ENCODE peak calls at places on chromosomes 16 and 17, in four cellular contexts. One of them, this sample, is unnamed.

GRCh38 chr17:39225974-39226683 is 384 bp upstream of the STAC2 start:
- DNase-seq in breast epithelium: peak
- DNase-seq in H54: no peak
- DNase-seq in heart left ventricle: peak
- DNase-seq in this sample: no peak

GRCh38 chr16:1923299-1924034 is 5.3 kb upstream of the HS3ST6 start:
- DNase-seq in breast epithelium: no peak
- DNase-seq in H54: no peak
- DNase-seq in heart left ventricle: no peak
- DNase-seq in this sample: no peak

GRCh38 chr16:3812469-3813172 is 67.9 kb downstream of the CREBBP start:
- DNase-seq in breast epithelium: no peak
- DNase-seq in H54: no peak
- DNase-seq in heart left ventricle: no peak
- DNase-seq in this sample: no peak

GRCh38 chr17:66733759-66734158 is 101.2 kb upstream of the CACNG5 start:
- DNase-seq in breast epithelium: no peak
- DNase-seq in H54: no peak
- DNase-seq in heart left ventricle: no peak
- DNase-seq in this sample: no peak

GRCh38 chr17:63425478-63425877 is 20.6 kb downstream of the CYB561 start:
- DNase-seq in breast epithelium: peak
- DNase-seq in H54: peak
- DNase-seq in heart left ventricle: peak
- DNase-seq in this sample: peak

GRCh38 chr16:23855010-23855409 is 19.2 kb downstream of the PRKCB start:
- DNase-seq in breast epithelium: no peak
- DNase-seq in H54: no peak
- DNase-seq in heart left ventricle: no peak
- DNase-seq in this sample: no peak

GRCh38 chr16:46996391-46996790 is 22.9 kb upstream of the DNAJA2 start:
- DNase-seq in breast epithelium: no peak
- DNase-seq in H54: no peak
- DNase-seq in heart left ventricle: no peak
- DNase-seq in this sample: no peak

GRCh38 chr16:2816751-2817495 is at the start of gene PRSS21:
- DNase-seq in breast epithelium: no peak
- DNase-seq in H54: no peak
- DNase-seq in heart left ventricle: no peak
- DNase-seq in this sample: peak

GRCh38 chr16:84391151-84391873 is 23.0 kb downstream of the ATP2C2 start:
- DNase-seq in breast epithelium: peak
- DNase-seq in H54: no peak
- DNase-seq in heart left ventricle: no peak
- DNase-seq in this sample: no peak

GRCh38 chr17:83050651-83051422 is 28.6 kb upstream of the METRNL start:
- DNase-seq in breast epithelium: no peak
- DNase-seq in H54: no peak
- DNase-seq in heart left ventricle: no peak
- DNase-seq in this sample: no peak

GRCh38 chr17:36182176-36183000 is 6.0 kb upstream of the TBC1D3B start:
- DNase-seq in breast epithelium: no peak
- DNase-seq in H54: no peak
- DNase-seq in heart left ventricle: peak
- DNase-seq in this sample: no peak

GRCh38 chr17:72719582-72720493 is 372.6 kb downstream of the SLC39A11 start:
- DNase-seq in breast epithelium: no peak
- DNase-seq in H54: peak
- DNase-seq in heart left ventricle: no peak
- DNase-seq in this sample: no peak

GRCh38 chr17:68298601-68299000 is 7.3 kb downstream of the ARSG start:
- DNase-seq in breast epithelium: no peak
- DNase-seq in H54: no peak
- DNase-seq in heart left ventricle: no peak
- DNase-seq in this sample: no peak

GRCh38 chr16:52574105-52574437 is 27.1 kb upstream of the TOX3 start:
- DNase-seq in breast epithelium: no peak
- DNase-seq in H54: no peak
- DNase-seq in heart left ventricle: no peak
- DNase-seq in this sample: no peak

GRCh38 chr17:42311240-42312034 is 23.1 kb downstream of the STAT5A start:
- DNase-seq in breast epithelium: peak
- DNase-seq in H54: no peak
- DNase-seq in heart left ventricle: peak
- DNase-seq in this sample: no peak

GRCh38 chr17:67718325-67718941 is 697 bp downstream of the NOL11 start:
- DNase-seq in breast epithelium: no peak
- DNase-seq in H54: peak
- DNase-seq in heart left ventricle: no peak
- DNase-seq in this sample: peak

GRCh38 chr17:17834974-17835373 is 1.8 kb downstream of the SREBF1 start:
- DNase-seq in breast epithelium: no peak
- DNase-seq in H54: no peak
- DNase-seq in heart left ventricle: no peak
- DNase-seq in this sample: no peak

GRCh38 chr17:34474706-34475105 is 104.7 kb upstream of the TMEM132E start:
- DNase-seq in breast epithelium: no peak
- DNase-seq in H54: no peak
- DNase-seq in heart left ventricle: no peak
- DNase-seq in this sample: no peak

GRCh38 chr17:16419074-16419928 is 3.9 kb downstream of the TRPV2 start:
- DNase-seq in breast epithelium: no peak
- DNase-seq in H54: peak
- DNase-seq in heart left ventricle: no peak
- DNase-seq in this sample: no peak

GRCh38 chr16:87392823-87393679 is 915 bp downstream of the MAP1LC3B start:
- DNase-seq in breast epithelium: peak
- DNase-seq in H54: no peak
- DNase-seq in heart left ventricle: peak
- DNase-seq in this sample: no peak

GRCh38 chr16:29702307-29702706 is 23.3 kb downstream of the QPRT start:
- DNase-seq in breast epithelium: no peak
- DNase-seq in H54: no peak
- DNase-seq in heart left ventricle: no peak
- DNase-seq in this sample: no peak

GRCh38 chr17:36504156-36504545 is 17.7 kb downstream of the ZNHIT3 start:
- DNase-seq in breast epithelium: no peak
- DNase-seq in H54: no peak
- DNase-seq in heart left ventricle: no peak
- DNase-seq in this sample: no peak

GRCh38 chr17:82497483-82498405 is 21.8 kb upstream of the FOXK2 start:
- DNase-seq in breast epithelium: no peak
- DNase-seq in H54: no peak
- DNase-seq in heart left ventricle: no peak
- DNase-seq in this sample: no peak

GRCh38 chr17:27817731-27818130 is 17.4 kb upstream of the NOS2 start:
- DNase-seq in breast epithelium: no peak
- DNase-seq in H54: no peak
- DNase-seq in heart left ventricle: no peak
- DNase-seq in this sample: no peak

GRCh38 chr16:81585785-81586184 is 141.2 kb downstream of the CMIP start:
- DNase-seq in breast epithelium: no peak
- DNase-seq in H54: no peak
- DNase-seq in heart left ventricle: no peak
- DNase-seq in this sample: no peak

GRCh38 chr16:14285542-14286380 is 214.6 kb downstream of the MRTFB start:
- DNase-seq in breast epithelium: peak
- DNase-seq in H54: peak
- DNase-seq in heart left ventricle: peak
- DNase-seq in this sample: peak

GRCh38 chr17:37292429-37293139 is 83.2 kb upstream of the C17orf78 start:
- DNase-seq in breast epithelium: no peak
- DNase-seq in H54: no peak
- DNase-seq in heart left ventricle: no peak
- DNase-seq in this sample: no peak

GRCh38 chr16:58036943-58037342 is 11.4 kb downstream of the MMP15 start:
- DNase-seq in breast epithelium: no peak
- DNase-seq in H54: no peak
- DNase-seq in heart left ventricle: no peak
- DNase-seq in this sample: no peak

GRCh38 chr17:17364338-17364667 is 61.1 kb downstream of the NT5M start:
- DNase-seq in breast epithelium: no peak
- DNase-seq in H54: no peak
- DNase-seq in heart left ventricle: no peak
- DNase-seq in this sample: no peak

GRCh38 chr16:11675561-11676511 is 7.6 kb downstream of the SNN start:
- DNase-seq in breast epithelium: peak
- DNase-seq in H54: no peak
- DNase-seq in heart left ventricle: no peak
- DNase-seq in this sample: no peak

GRCh38 chr17:82204831-82205719 is 7.6 kb downstream of the CCDC57 start:
- DNase-seq in breast epithelium: no peak
- DNase-seq in H54: peak
- DNase-seq in heart left ventricle: no peak
- DNase-seq in this sample: no peak

GRCh38 chr17:36525113-36525512 is 9.6 kb downstream of the MYO19 start:
- DNase-seq in breast epithelium: no peak
- DNase-seq in H54: no peak
- DNase-seq in heart left ventricle: no peak
- DNase-seq in this sample: no peak

GRCh38 chr17:33225994-33226393 is 67.1 kb downstream of the ASIC2 start:
- DNase-seq in breast epithelium: no peak
- DNase-seq in H54: no peak
- DNase-seq in heart left ventricle: no peak
- DNase-seq in this sample: no peak

GRCh38 chr17:8629371-8630226 is 926 bp downstream of the MYH10 start:
- DNase-seq in breast epithelium: no peak
- DNase-seq in H54: no peak
- DNase-seq in heart left ventricle: peak
- DNase-seq in this sample: peak

GRCh38 chr17:8630227-8630801 is at the start of gene MYH10:
- DNase-seq in breast epithelium: no peak
- DNase-seq in H54: no peak
- DNase-seq in heart left ventricle: no peak
- DNase-seq in this sample: no peak

GRCh38 chr17:8632087-8632486 is 1.6 kb upstream of the MYH10 start:
- DNase-seq in breast epithelium: no peak
- DNase-seq in H54: no peak
- DNase-seq in heart left ventricle: no peak
- DNase-seq in this sample: no peak

GRCh38 chr17:8631554-8631877 is 991 bp upstream of the MYH10 start:
- DNase-seq in breast epithelium: no peak
- DNase-seq in H54: no peak
- DNase-seq in heart left ventricle: no peak
- DNase-seq in this sample: no peak

DNA sequence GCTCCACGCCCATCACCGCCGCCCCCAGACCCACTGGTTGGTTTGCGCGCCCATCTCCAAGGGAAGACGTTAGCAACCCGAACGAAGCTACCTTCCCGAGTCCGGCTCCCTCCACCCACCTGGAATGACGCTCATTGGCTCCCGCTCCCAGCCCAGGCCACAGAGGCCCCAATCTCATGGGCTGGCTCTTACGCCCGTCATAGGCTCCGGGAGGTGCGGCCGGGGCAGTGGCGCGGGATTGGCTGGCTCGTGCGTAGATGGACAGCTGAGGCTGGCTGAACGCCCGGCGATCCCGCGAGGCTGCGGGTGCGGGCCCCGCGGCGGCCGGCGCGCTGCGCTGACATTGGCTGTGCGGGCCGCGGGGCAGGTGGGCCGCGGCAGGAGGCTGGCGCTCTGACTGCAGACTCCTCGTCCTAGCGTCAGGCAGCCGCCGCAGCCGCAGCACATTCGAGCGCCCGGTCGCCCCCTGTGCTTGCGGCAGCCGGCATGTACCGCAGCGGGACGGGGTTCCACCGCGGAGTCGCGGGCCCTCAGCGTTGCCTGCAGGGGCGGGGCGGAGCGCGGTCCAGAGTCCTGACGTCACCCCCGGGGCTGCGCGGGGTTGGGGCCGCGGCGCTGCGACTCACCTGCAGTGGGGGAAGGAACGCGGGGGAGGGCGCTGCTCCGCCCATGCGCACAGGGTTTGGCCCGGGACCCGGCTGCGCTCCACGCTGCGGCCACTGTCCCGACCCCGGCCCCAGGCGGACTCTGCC is 453 bp upstream of the MYH10 start:
- DNase-seq in breast epithelium: peak
- DNase-seq in H54: peak
- DNase-seq in heart left ventricle: peak
- DNase-seq in this sample: peak
- TF ChIP-seq POLR2A in breast epithelium: no peak
- TF ChIP-seq POLR2A in H54: no peak
- TF ChIP-seq POLR2A in heart left ventricle: peak
- TF ChIP-seq POLR2A in this sample: no peak

DNA sequence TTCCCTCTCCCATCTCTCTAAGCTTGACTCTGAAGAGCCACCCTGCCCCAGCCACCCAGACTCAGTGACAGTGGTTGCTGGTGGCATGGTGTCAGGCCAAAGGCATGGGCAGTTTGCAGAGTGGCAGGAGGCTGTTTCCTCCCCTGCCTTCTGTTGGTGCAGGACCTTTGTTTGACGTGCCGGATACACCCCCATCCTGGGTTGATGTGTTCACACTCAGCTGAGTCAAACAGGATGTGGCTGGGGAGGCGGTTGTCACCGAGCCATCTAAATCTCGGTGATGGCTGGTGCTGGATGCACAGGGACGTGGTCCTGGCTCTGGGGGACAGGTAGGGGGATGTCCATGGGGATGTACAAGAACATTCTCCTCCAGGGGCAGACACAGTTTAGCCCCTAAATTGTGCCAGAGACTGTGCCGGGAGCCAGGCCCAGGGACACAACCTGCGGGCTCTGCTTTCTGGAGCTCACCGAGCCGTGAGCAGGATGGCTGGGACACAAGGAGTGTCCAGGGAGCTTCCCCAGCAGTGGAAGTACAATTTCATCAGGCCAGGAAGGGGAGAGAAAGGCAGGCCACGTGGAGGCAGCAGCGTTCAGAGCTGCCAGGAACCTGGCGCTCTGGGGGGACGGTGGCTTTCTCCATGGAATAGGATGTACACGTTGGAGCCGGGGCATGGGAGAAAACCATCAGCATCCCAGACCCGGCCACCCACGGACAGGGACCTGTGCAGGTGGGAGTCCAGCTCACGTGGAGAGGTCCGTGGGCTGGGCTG is 264.2 kb downstream of the SEC14L1 start:
- DNase-seq in breast epithelium: no peak
- DNase-seq in H54: peak
- DNase-seq in heart left ventricle: peak
- DNase-seq in this sample: peak
- TF ChIP-seq POLR2A in breast epithelium: no peak
- TF ChIP-seq POLR2A in H54: no peak
- TF ChIP-seq POLR2A in heart left ventricle: no peak
- TF ChIP-seq POLR2A in this sample: no peak

GRCh38 chr16:50741808-50742520 is at the start of gene CYLD:
- DNase-seq in breast epithelium: peak
- DNase-seq in H54: peak
- DNase-seq in heart left ventricle: peak
- DNase-seq in this sample: peak
- TF ChIP-seq POLR2A in breast epithelium: no peak
- TF ChIP-seq POLR2A in H54: no peak
- TF ChIP-seq POLR2A in heart left ventricle: peak
- TF ChIP-seq POLR2A in this sample: peak

DNA sequence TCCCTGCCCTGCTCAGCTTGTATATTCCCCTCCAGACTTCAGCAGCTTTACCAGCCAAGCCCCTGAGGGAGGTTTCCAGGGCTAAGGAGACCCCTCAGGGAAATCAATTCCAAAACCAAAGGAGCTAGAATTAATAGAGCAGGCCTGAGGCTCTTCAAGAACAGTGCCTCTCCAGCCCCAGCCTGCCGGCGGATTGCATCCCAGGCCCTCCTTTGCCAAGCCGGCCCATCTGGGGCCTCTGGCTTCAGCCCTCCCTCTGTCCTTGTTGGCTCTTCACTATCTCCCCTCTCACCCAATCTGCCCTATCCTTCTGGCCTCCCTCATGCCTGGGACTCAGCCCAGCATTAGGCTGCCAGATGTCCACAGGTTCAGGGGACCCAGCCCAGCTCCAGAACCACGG is 5.8 kb downstream of the CALB2 start:
- DNase-seq in breast epithelium: no peak
- DNase-seq in H54: no peak
- DNase-seq in heart left ventricle: no peak
- DNase-seq in this sample: no peak
- TF ChIP-seq POLR2A in breast epithelium: no peak
- TF ChIP-seq POLR2A in H54: no peak
- TF ChIP-seq POLR2A in heart left ventricle: no peak
- TF ChIP-seq POLR2A in this sample: no peak